ENCODE peak calls at places on chromosomes 5 and 9, in four cellular contexts. One of them, this sample, is unnamed.

GRCh38 chr5:38825494-38825893 is 20.3 kb upstream of the OSMR start:
- DNase-seq in IMR-90: peak; percentile 51
- DNase-seq in Panc1: no peak
- DNase-seq in hepatocyte: no peak
- DNase-seq in this sample: no peak

GRCh38 chr5:135660826-135661555 is 82.2 kb upstream of the CXCL14 start:
- DNase-seq in IMR-90: no peak
- DNase-seq in Panc1: no peak
- DNase-seq in hepatocyte: no peak
- DNase-seq in this sample: no peak

GRCh38 chr9:99590879-99591278 is 230.8 kb upstream of the NR4A3 start:
- DNase-seq in IMR-90: no peak
- DNase-seq in Panc1: no peak
- DNase-seq in hepatocyte: no peak
- DNase-seq in this sample: no peak

GRCh38 chr5:116944171-116944570 is 369.5 kb upstream of the SEMA6A start:
- DNase-seq in IMR-90: no peak
- DNase-seq in Panc1: no peak
- DNase-seq in hepatocyte: no peak
- DNase-seq in this sample: peak; percentile 97

GRCh38 chr9:137878146-137878941 is 762 bp downstream of the CACNA1B start:
- DNase-seq in IMR-90: no peak
- DNase-seq in Panc1: no peak
- DNase-seq in hepatocyte: peak; percentile 81
- DNase-seq in this sample: peak; percentile 77

GRCh38 chr9:107158321-107158720 is 124.8 kb upstream of the RAD23B start:
- DNase-seq in IMR-90: peak; percentile 37
- DNase-seq in Panc1: no peak
- DNase-seq in hepatocyte: peak; percentile 56
- DNase-seq in this sample: peak; percentile 86

GRCh38 chr9:93865245-93865644 is 89.9 kb downstream of the BARX1 start:
- DNase-seq in IMR-90: no peak
- DNase-seq in Panc1: no peak
- DNase-seq in hepatocyte: no peak
- DNase-seq in this sample: no peak

GRCh38 chr9:77020438-77021264 is 1.2 kb downstream of the FOXB2 start:
- DNase-seq in IMR-90: no peak
- DNase-seq in Panc1: no peak
- DNase-seq in hepatocyte: no peak
- DNase-seq in this sample: peak; percentile 18

GRCh38 chr5:90558344-90559192 is at the start of gene ADGRV1:
- DNase-seq in IMR-90: peak; percentile 1
- DNase-seq in Panc1: no peak
- DNase-seq in hepatocyte: peak; percentile 94
- DNase-seq in this sample: peak; percentile 100

GRCh38 chr9:34612788-34613390 is 992 bp upstream of the RPP25L start:
- DNase-seq in IMR-90: peak; percentile 67
- DNase-seq in Panc1: no peak
- DNase-seq in hepatocyte: peak; percentile 92
- DNase-seq in this sample: peak; percentile 81

GRCh38 chr5:75567710-75568109 is 43.5 kb upstream of the ANKDD1B start:
- DNase-seq in IMR-90: peak; percentile 64
- DNase-seq in Panc1: no peak
- DNase-seq in hepatocyte: peak; percentile 5
- DNase-seq in this sample: peak; percentile 26

GRCh38 chr5:1793966-1794895 is 5.4 kb downstream of the MRPL36 start:
- DNase-seq in IMR-90: peak; percentile 94
- DNase-seq in Panc1: no peak
- DNase-seq in hepatocyte: no peak
- DNase-seq in this sample: no peak

GRCh38 chr5:88792144-88792840 is 90.7 kb downstream of the MEF2C start:
- DNase-seq in IMR-90: peak; percentile 69
- DNase-seq in Panc1: no peak
- DNase-seq in hepatocyte: no peak
- DNase-seq in this sample: no peak

GRCh38 chr9:136947955-136948510 is 3.0 kb downstream of the C8G start:
- DNase-seq in IMR-90: peak; percentile 4
- DNase-seq in Panc1: no peak
- DNase-seq in hepatocyte: peak; percentile 58
- DNase-seq in this sample: peak; percentile 69

GRCh38 chr9:114112325-114112724 is 13.2 kb upstream of the KIF12 start:
- DNase-seq in IMR-90: no peak
- DNase-seq in Panc1: no peak
- DNase-seq in hepatocyte: no peak
- DNase-seq in this sample: no peak
- H3K27me3 ChIP-seq in IMR-90: peaks cover 18% of the 10 kb centered on the region
- H3K27me3 ChIP-seq in Panc1: no peaks in the 10 kb centered on the region
- H3K27me3 ChIP-seq in hepatocyte: no peaks in the 10 kb centered on the region
- H3K27me3 ChIP-seq in this sample: no peaks in the 10 kb centered on the region

DNA sequence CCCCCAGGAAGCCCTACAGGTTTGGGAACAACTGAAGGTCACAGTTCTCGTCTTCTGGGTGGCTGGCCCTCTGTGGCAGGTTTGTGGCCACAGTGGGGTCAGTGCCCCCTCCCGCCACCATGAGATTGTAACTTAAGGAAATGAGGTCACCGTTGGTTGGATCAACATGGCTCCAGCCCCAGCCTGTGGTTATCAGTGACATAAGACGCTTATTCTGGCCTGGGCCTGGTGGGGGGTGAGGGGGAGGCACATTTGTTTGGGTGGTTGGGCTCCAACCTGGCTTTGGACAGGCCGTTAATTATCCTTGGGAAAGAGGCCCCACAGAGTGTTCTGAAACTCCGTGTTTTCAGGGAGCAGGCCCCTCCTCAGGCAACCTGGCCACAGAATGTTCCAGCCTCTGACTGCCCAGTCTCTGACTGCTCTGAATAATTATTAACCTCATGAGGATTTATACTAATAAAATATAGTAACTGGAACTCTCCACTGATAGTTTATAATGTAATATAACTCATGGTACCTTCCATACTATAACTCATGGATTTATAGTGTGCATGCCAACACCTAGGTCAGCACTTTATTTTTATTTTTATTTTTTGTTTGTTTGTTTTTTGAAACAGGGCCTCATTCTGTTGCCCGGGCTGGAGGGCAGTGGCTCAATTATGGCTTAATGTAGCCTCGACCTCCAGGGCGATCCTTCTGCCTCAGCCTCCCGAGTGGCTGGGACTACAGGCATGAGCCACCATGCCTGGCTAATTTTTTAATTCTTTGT is 58.0 kb upstream of the RPL26L1 start:
- DNase-seq in IMR-90: peak; percentile 98
- DNase-seq in Panc1: no peak
- DNase-seq in hepatocyte: peak; percentile 61
- DNase-seq in this sample: peak; percentile 80
- H3K27ac ChIP-seq in IMR-90: peak overlapping the region; percentile 91
- H3K27ac ChIP-seq in Panc1: peak overlapping the region; percentile 85
- H3K27ac ChIP-seq in hepatocyte: peak overlapping the region; percentile 99
- H3K27ac ChIP-seq in this sample: no peak overlapping the region

DNA sequence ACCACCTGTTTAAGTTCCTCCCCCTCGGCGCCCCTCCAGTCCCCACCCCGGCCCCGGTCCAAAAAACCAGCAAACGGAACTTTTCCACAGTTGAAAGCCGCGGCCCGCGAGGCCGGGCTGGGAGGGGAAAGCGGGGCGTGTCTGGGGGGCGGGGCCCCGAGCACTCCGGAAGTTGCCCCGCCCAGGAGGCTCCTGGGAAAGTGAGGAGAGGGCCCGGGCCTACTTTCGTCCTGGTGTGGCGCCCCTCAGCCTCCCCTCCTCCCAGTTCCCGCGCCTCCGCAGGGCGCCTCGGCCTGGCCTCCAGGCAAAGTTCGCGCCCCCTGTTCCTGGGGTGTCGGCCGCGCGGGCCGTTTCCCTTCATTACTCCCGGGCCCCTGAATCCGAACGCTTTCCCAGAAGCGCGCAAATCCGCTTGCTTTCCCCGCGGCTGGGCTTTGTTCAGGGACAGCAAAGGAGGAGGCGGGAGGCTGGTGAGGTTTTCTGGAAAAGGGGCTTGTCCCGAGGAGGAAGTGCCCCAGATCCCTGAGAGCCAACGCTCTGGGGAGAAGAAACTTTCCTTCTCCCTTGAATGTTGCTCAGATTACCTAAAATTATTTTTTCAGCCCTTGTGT is 4.4 kb upstream of the DMRT3 start:
- DNase-seq in IMR-90: no peak
- DNase-seq in Panc1: no peak
- DNase-seq in hepatocyte: peak; percentile 37
- DNase-seq in this sample: peak; percentile 90
- H3K27me3 ChIP-seq in IMR-90: peaks cover 83% of the 10 kb centered on the region
- H3K27me3 ChIP-seq in Panc1: no peaks in the 10 kb centered on the region
- H3K27me3 ChIP-seq in hepatocyte: peaks cover 100% of the 10 kb centered on the region
- H3K27me3 ChIP-seq in this sample: peaks cover 45% of the 10 kb centered on the region

DNA sequence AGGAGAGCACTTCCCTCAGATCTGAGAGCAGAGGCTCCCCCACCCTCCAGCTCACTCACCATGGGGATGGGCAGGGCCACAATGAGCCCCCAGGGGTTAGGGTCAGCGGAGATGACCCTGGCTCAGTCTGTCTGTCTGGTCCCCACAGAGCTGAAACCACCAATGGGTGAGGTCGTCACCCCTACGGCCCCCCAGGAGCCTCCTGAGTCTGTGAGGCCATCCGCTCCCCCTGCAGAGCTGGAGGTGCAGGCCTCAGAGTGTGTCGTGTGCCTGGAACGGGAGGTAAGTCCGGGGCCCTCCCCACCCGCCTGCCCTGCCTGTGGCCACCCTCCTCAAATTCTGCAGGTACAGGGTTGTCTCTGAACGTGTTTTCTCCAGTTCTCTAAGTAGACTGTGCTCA is 49.6 kb downstream of the LRSAM1 start:
- DNase-seq in IMR-90: no peak
- DNase-seq in Panc1: no peak
- DNase-seq in hepatocyte: no peak
- DNase-seq in this sample: no peak
- H3K27ac ChIP-seq in IMR-90: no peak overlapping the region
- H3K27ac ChIP-seq in Panc1: no peak overlapping the region
- H3K27ac ChIP-seq in hepatocyte: no peak overlapping the region
- H3K27ac ChIP-seq in this sample: no peak overlapping the region

GRCh38 chr9:546235-546634 is 295.3 kb upstream of the DMRT1 start:
- DNase-seq in IMR-90: no peak
- DNase-seq in Panc1: no peak
- DNase-seq in hepatocyte: no peak
- DNase-seq in this sample: peak; percentile 67
- H3K27me3 ChIP-seq in IMR-90: peaks cover 2% of the 10 kb centered on the region
- H3K27me3 ChIP-seq in Panc1: no peaks in the 10 kb centered on the region
- H3K27me3 ChIP-seq in hepatocyte: no peaks in the 10 kb centered on the region
- H3K27me3 ChIP-seq in this sample: no peaks in the 10 kb centered on the region

GRCh38 chr9:91844656-91845291 is 105.3 kb downstream of the ROR2 start:
- DNase-seq in IMR-90: no peak
- DNase-seq in Panc1: no peak
- DNase-seq in hepatocyte: no peak
- DNase-seq in this sample: no peak

GRCh38 chr9:91843093-91843492 is 106.9 kb downstream of the ROR2 start:
- DNase-seq in IMR-90: no peak
- DNase-seq in Panc1: no peak
- DNase-seq in hepatocyte: no peak
- DNase-seq in this sample: no peak

GRCh38 chr9:91843623-91844111 is 106.4 kb downstream of the ROR2 start:
- DNase-seq in IMR-90: no peak
- DNase-seq in Panc1: no peak
- DNase-seq in hepatocyte: no peak
- DNase-seq in this sample: no peak

GRCh38 chr9:91845839-91846238 is 104.2 kb downstream of the ROR2 start:
- DNase-seq in IMR-90: no peak
- DNase-seq in Panc1: no peak
- DNase-seq in hepatocyte: no peak
- DNase-seq in this sample: no peak

DNA sequence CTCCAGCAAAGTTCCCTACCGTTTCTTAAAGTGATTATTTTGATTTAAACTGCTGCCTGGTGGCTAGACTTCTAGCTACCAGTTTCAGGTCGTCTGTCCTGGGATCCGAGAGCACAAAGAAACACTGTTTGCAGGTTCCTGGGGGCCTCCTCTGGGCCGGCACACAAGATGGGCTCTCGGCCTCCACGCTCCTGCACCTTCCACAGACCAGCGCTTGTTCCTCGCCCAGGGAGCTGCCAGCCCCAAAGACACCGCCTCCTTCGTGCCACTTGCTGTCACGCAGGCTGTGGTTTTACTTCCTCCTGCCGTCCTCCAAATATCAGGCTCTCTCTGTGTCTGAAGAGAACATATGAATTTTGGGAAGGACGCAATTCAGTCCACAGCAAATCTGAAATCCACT is 105.9 kb downstream of the ROR2 start:
- DNase-seq in IMR-90: no peak
- DNase-seq in Panc1: no peak
- DNase-seq in hepatocyte: no peak
- DNase-seq in this sample: no peak
- H3K27ac ChIP-seq in IMR-90: peak overlapping the region; percentile 18
- H3K27ac ChIP-seq in Panc1: no peak overlapping the region
- H3K27ac ChIP-seq in hepatocyte: peak overlapping the region; percentile 4
- H3K27ac ChIP-seq in this sample: no peak overlapping the region

GRCh38 chr9:87684627-87685204 is 41.2 kb upstream of the CTSL start:
- DNase-seq in IMR-90: peak; percentile 24
- DNase-seq in Panc1: no peak
- DNase-seq in hepatocyte: peak; percentile 71
- DNase-seq in this sample: peak; percentile 50

GRCh38 chr9:87685871-87686519 is 39.9 kb upstream of the CTSL start:
- DNase-seq in IMR-90: peak; percentile 27
- DNase-seq in Panc1: no peak
- DNase-seq in hepatocyte: no peak
- DNase-seq in this sample: no peak

GRCh38 chr9:87686520-87687090 is 39.3 kb upstream of the CTSL start:
- DNase-seq in IMR-90: no peak
- DNase-seq in Panc1: no peak
- DNase-seq in hepatocyte: no peak
- DNase-seq in this sample: no peak

GRCh38 chr9:87683751-87684626 is 41.9 kb upstream of the CTSL start:
- DNase-seq in IMR-90: no peak
- DNase-seq in Panc1: no peak
- DNase-seq in hepatocyte: peak; percentile 2
- DNase-seq in this sample: no peak

DNA sequence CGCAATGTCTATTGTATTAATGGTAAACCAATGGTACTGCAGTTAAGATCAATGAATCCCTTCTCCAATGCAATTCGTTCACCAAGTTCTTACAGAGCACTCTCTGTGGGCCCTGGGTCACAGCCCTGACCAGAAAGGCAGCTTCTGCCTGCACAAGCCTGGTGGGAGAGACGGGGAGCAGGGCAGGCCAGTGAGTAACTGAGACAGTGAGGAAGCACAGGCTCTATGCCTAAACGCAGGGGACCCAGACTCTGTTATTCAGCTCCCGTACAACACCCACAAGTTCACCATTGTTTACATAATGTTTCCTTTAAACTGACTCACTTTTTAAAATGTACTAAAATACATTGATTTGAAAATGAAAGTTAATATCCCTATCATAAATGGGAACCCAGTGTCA is 40.5 kb upstream of the CTSL start:
- DNase-seq in IMR-90: peak; percentile 67
- DNase-seq in Panc1: no peak
- DNase-seq in hepatocyte: no peak
- DNase-seq in this sample: no peak
- H3K27me3 ChIP-seq in IMR-90: peaks cover 2% of the 10 kb centered on the region
- H3K27me3 ChIP-seq in Panc1: no peaks in the 10 kb centered on the region
- H3K27me3 ChIP-seq in hepatocyte: no peaks in the 10 kb centered on the region
- H3K27me3 ChIP-seq in this sample: no peaks in the 10 kb centered on the region

This sample was measured in mesendoderm.